ENCODE peak calls at places on chromosomes 2 and 18, in four cellular contexts. U, Q, W and N are unnamed samples.

GRCh38 chr18:8982416-8983183 is 119.9 kb upstream of the NDUFV2 start:
- DNase-seq in U (peak), Q (no peak), W (peak), N (no peak)

GRCh38 chr2:112153179-112153490 is 14.9 kb downstream of the FBLN7 start:
- DNase-seq in U (no peak), Q (no peak), W (no peak), N (no peak)

GRCh38 chr18:51537487-51537886 is 340.0 kb upstream of the MEX3C start:
- DNase-seq in U (no peak), Q (no peak), W (peak), N (no peak)

GRCh38 chr18:49161627-49162026 is 210.9 kb upstream of the SMAD7 start:
- DNase-seq in U (peak), Q (peak), W (no peak), N (peak)

GRCh38 chr2:15243762-15244161 is 317.4 kb downstream of the NBAS start:
- DNase-seq in U (peak), Q (no peak), W (no peak), N (no peak)

GRCh38 chr2:204477358-204477950 is 67.8 kb upstream of the PARD3B start:
- DNase-seq in U (no peak), Q (no peak), W (no peak), N (no peak)

GRCh38 chr2:134232868-134233732 is 20.8 kb upstream of the MGAT5 start:
- DNase-seq in U (peak), Q (no peak), W (no peak), N (no peak)

GRCh38 chr18:58484989-58485962 is 143.6 kb downstream of the ALPK2 start:
- DNase-seq in U (no peak), Q (no peak), W (no peak), N (no peak)

GRCh38 chr2:45739796-45740485 is 88.5 kb downstream of the PRKCE start:
- DNase-seq in U (no peak), Q (no peak), W (no peak), N (no peak)